ENCODE peak calls at places on chromosomes 16 and 17, in six cellular contexts. P, M, E, Z, X and K are unnamed samples.

GRCh38 chr17:32265896-32266388 is 310 bp downstream of the RHBDL3 start:
- DNase-seq in P (no peak), M (no peak), E (no peak), Z (no peak), X (no peak), K (no peak)

GRCh38 chr16:11133344-11133921 is 122.6 kb downstream of the SOCS1 start:
- DNase-seq in P (peak), M (peak), E (peak), Z (no peak), X (peak), K (no peak)

GRCh38 chr17:33229499-33229898 is 63.6 kb downstream of the ASIC2 start:
- DNase-seq in P (no peak), M (no peak), E (no peak), Z (no peak), X (no peak), K (no peak)

GRCh38 chr16:11245988-11246387 is 10.0 kb downstream of the SOCS1 start:
- DNase-seq in P (no peak), M (no peak), E (no peak), Z (no peak), X (no peak), K (no peak)

GRCh38 chr16:3187798-3188674 is at the start of gene OR1F1:
- DNase-seq in P (no peak), M (no peak), E (peak), Z (no peak), X (no peak), K (peak)

GRCh38 chr17:16938031-16938430 is 33.9 kb downstream of the TNFRSF13B start:
- DNase-seq in P (peak), M (no peak), E (no peak), Z (no peak), X (no peak), K (no peak)

GRCh38 chr17:41382396-41382795 is 290 bp upstream of the KRT34 start:
- DNase-seq in P (no peak), M (no peak), E (no peak), Z (no peak), X (no peak), K (no peak)

GRCh38 chr17:17305282-17305801 is 2.2 kb downstream of the NT5M start:
- DNase-seq in P (no peak), M (no peak), E (no peak), Z (no peak), X (no peak), K (no peak)

GRCh38 chr16:8907096-8907495 is 24.9 kb downstream of the LITAFD start:
- DNase-seq in P (no peak), M (no peak), E (no peak), Z (no peak), X (no peak), K (no peak)

GRCh38 chr16:1309888-1310831 is 724 bp downstream of the UBE2I start:
- DNase-seq in P (peak), M (peak), E (peak), Z (peak), X (peak), K (no peak)

GRCh38 chr16:32116080-32116479 is 137.0 kb upstream of the TP53TG3D start:
- DNase-seq in P (no peak), M (peak), E (no peak), Z (peak), X (peak), K (no peak)

GRCh38 chr17:73955616-73956015 is 247.9 kb upstream of the RPL38 start:
- DNase-seq in P (peak), M (no peak), E (no peak), Z (no peak), X (no peak), K (no peak)

GRCh38 chr16:3460585-3460984 is 17.1 kb downstream of the NAA60 start:
- DNase-seq in P (no peak), M (no peak), E (no peak), Z (no peak), X (no peak), K (no peak)

GRCh38 chr17:18026408-18026776 is 12.6 kb downstream of the ATPAF2 start:
- DNase-seq in P (no peak), M (peak), E (no peak), Z (no peak), X (no peak), K (no peak)

GRCh38 chr16:46690281-46691178 is 1.1 kb downstream of the ORC6 start:
- DNase-seq in P (no peak), M (no peak), E (peak), Z (peak), X (no peak), K (no peak)

GRCh38 chr17:77382356-77382911 is 241.7 kb downstream of the SEC14L1 start:
- DNase-seq in P (no peak), M (no peak), E (no peak), Z (no peak), X (no peak), K (no peak)

GRCh38 chr17:17514993-17515920 is 19.1 kb upstream of the RASD1 start:
- DNase-seq in P (no peak), M (no peak), E (no peak), Z (peak), X (no peak), K (no peak)

GRCh38 chr16:52069866-52070265 is 477.1 kb downstream of the TOX3 start:
- DNase-seq in P (no peak), M (no peak), E (no peak), Z (no peak), X (no peak), K (no peak)

GRCh38 chr16:54284319-54284930 is 2.2 kb downstream of the IRX3 start:
- DNase-seq in P (peak), M (no peak), E (no peak), Z (peak), X (no peak), K (no peak)

GRCh38 chr16:86590501-86591144 is 12.3 kb downstream of the FOXL1 start:
- DNase-seq in P (no peak), M (no peak), E (peak), Z (no peak), X (no peak), K (no peak)

GRCh38 chr17:82432017-82432416 is 13.6 kb upstream of the OGFOD3 start:
- DNase-seq in P (no peak), M (no peak), E (no peak), Z (no peak), X (no peak), K (no peak)

GRCh38 chr16:29804455-29805231 is 1.7 kb upstream of the MAZ start:
- DNase-seq in P (peak), M (peak), E (peak), Z (no peak), X (peak), K (no peak)

GRCh38 chr16:71431991-71432390 is 9.9 kb downstream of the TLE7 start:
- DNase-seq in P (no peak), M (no peak), E (no peak), Z (no peak), X (no peak), K (no peak)

GRCh38 chr16:55470533-55471371 is 8.2 kb upstream of the MMP2 start:
- DNase-seq in P (peak), M (no peak), E (peak), Z (no peak), X (no peak), K (peak)

GRCh38 chr17:1435326-1435725 is 20.7 kb downstream of the CRK start:
- DNase-seq in P (no peak), M (no peak), E (no peak), Z (no peak), X (no peak), K (no peak)

GRCh38 chr17:40303706-40304450 is 5.1 kb upstream of the RARA start:
- DNase-seq in P (no peak), M (no peak), E (peak), Z (no peak), X (no peak), K (no peak)

GRCh38 chr17:64281962-64282752 is 19.1 kb upstream of the TEX2 start:
- DNase-seq in P (peak), M (peak), E (peak), Z (no peak), X (peak), K (peak)

GRCh38 chr17:1067282-1067956 is 70.5 kb downstream of the TIMM22 start:
- DNase-seq in P (peak), M (peak), E (no peak), Z (peak), X (peak), K (no peak)

GRCh38 chr16:80948886-80949502 is 57.7 kb downstream of the CMC2 start:
- DNase-seq in P (no peak), M (peak), E (no peak), Z (no peak), X (peak), K (no peak)

GRCh38 chr17:73030501-73030911 is 62.0 kb downstream of the SLC39A11 start:
- DNase-seq in P (peak), M (no peak), E (no peak), Z (no peak), X (no peak), K (no peak)

GRCh38 chr16:7116734-7117133 is 215.9 kb upstream of the RBFOX1 start:
- DNase-seq in P (no peak), M (no peak), E (no peak), Z (no peak), X (no peak), K (no peak)

GRCh38 chr16:13139661-13140241 is 238.4 kb downstream of the SHISA9 start:
- DNase-seq in P (no peak), M (no peak), E (no peak), Z (no peak), X (no peak), K (no peak)

GRCh38 chr17:16649585-16649984 is 4.1 kb downstream of the ZNF624 start:
- DNase-seq in P (no peak), M (no peak), E (no peak), Z (no peak), X (no peak), K (no peak)

GRCh38 chr17:69547230-69547629 is 132.7 kb downstream of the MAP2K6 start:
- DNase-seq in P (no peak), M (no peak), E (no peak), Z (no peak), X (no peak), K (no peak)

GRCh38 chr16:26816885-26817571 is 249.7 kb upstream of the C16orf82 start:
- DNase-seq in P (no peak), M (no peak), E (peak), Z (no peak), X (no peak), K (no peak)

GRCh38 chr17:59373879-59374495 is 42.5 kb downstream of the YPEL2 start:
- DNase-seq in P (no peak), M (no peak), E (no peak), Z (no peak), X (no peak), K (no peak)

GRCh38 chr17:44708401-44709263 is at the start of gene DBF4B:
- DNase-seq in P (peak), M (peak), E (peak), Z (peak), X (peak), K (peak)

GRCh38 chr17:81332949-81333570 is 38.0 kb upstream of the SLC38A10 start:
- DNase-seq in P (no peak), M (no peak), E (no peak), Z (peak), X (no peak), K (no peak)

GRCh38 chr16:56657555-56658430 is at the start of gene MT1F:
- DNase-seq in P (peak), M (peak), E (no peak), Z (peak), X (peak), K (no peak)
- H3K27ac ChIP-seq in P (peak), M (peak), E (no peak), Z (no peak), X (peak), K (no peak)

GRCh38 chr17:36088559-36089376 is 1.2 kb downstream of the CCL3 start:
- DNase-seq in P (no peak), M (no peak), E (no peak), Z (no peak), X (no peak), K (no peak)

GRCh38 chr17:36089888-36090836 is at the start of gene CCL3:
- DNase-seq in P (no peak), M (no peak), E (no peak), Z (no peak), X (no peak), K (no peak)

GRCh38 chr17:36082062-36082461 is 7.9 kb downstream of the CCL3 start:
- DNase-seq in P (no peak), M (no peak), E (no peak), Z (no peak), X (no peak), K (no peak)

GRCh38 chr17:36085710-36086268 is 4.2 kb downstream of the CCL3 start:
- DNase-seq in P (no peak), M (no peak), E (no peak), Z (no peak), X (no peak), K (no peak)
- H3K27ac ChIP-seq in P (no peak), M (no peak), E (no peak), Z (no peak), X (no peak), K (no peak)

DNA sequence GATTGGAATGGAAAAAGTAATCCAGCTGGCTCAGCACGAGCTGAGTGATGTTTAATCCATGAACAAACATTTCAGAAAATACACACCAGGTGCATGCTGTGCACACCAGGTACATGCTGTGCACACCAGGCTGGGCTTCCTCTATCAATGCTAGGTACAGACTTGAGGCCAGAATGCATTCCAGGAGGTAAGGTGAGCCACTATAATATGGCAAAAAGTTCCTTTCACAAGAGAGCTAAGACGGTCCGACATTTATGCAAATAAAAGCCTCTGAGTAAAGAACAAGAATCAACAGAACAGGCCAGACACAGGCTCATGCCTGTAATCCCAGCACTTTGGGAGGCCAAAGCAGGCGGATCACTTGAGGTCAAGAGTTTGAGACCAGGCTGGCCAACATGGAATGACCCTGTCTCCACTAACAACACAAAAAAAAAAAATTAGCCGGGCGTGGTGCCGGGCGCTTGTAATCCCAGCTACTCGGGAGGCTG is 128.2 kb downstream of the ZNF778 start:
- DNase-seq in P (peak), M (no peak), E (no peak), Z (no peak), X (peak), K (no peak)
- H3K27ac ChIP-seq in P (peak), M (no peak), E (no peak), Z (peak), X (peak), K (no peak)

GRCh38 chr16:14489460-14489859 is 140.6 kb downstream of the PARN start:
- DNase-seq in P (no peak), M (no peak), E (peak), Z (no peak), X (no peak), K (no peak)
- H3K27ac ChIP-seq in P (no peak), M (peak), E (no peak), Z (no peak), X (no peak), K (no peak)

GRCh38 chr17:47264171-47264570 is 10.5 kb downstream of the ITGB3 start:
- DNase-seq in P (no peak), M (no peak), E (no peak), Z (no peak), X (no peak), K (no peak)
- H3K27ac ChIP-seq in P (no peak), M (no peak), E (no peak), Z (no peak), X (no peak), K (no peak)

GRCh38 chr17:38889745-38890409 is 20.0 kb downstream of the LASP1 start:
- DNase-seq in P (no peak), M (no peak), E (no peak), Z (no peak), X (no peak), K (no peak)
- H3K27ac ChIP-seq in P (no peak), M (peak), E (no peak), Z (no peak), X (peak), K (no peak)

GRCh38 chr17:42806249-42806648 is 7.6 kb downstream of the CNTD1 start:
- DNase-seq in P (no peak), M (no peak), E (no peak), Z (no peak), X (no peak), K (no peak)
- H3K27ac ChIP-seq in P (peak), M (no peak), E (no peak), Z (no peak), X (no peak), K (no peak)

GRCh38 chr17:50280801-50281441 is 6.7 kb downstream of the TMEM92 start:
- DNase-seq in P (no peak), M (no peak), E (no peak), Z (no peak), X (no peak), K (no peak)

GRCh38 chr17:50283714-50284432 is 9.6 kb downstream of the TMEM92 start:
- DNase-seq in P (no peak), M (no peak), E (no peak), Z (no peak), X (no peak), K (no peak)

GRCh38 chr17:50283246-50283645 is 9.0 kb downstream of the TMEM92 start:
- DNase-seq in P (no peak), M (no peak), E (no peak), Z (no peak), X (peak), K (no peak)

GRCh38 chr17:50280068-50280467 is 5.8 kb downstream of the TMEM92 start:
- DNase-seq in P (no peak), M (no peak), E (no peak), Z (no peak), X (no peak), K (peak)

GRCh38 chr17:50281739-50282401 is 7.6 kb downstream of the TMEM92 start:
- DNase-seq in P (no peak), M (no peak), E (no peak), Z (no peak), X (no peak), K (no peak)
- H3K27ac ChIP-seq in P (no peak), M (no peak), E (no peak), Z (no peak), X (no peak), K (no peak)

GRCh38 chr16:84368327-84368996 is at the start of gene ATP2C2:
- DNase-seq in P (peak), M (no peak), E (no peak), Z (peak), X (peak), K (no peak)
- H3K27ac ChIP-seq in P (peak), M (no peak), E (no peak), Z (peak), X (peak), K (no peak)

DNA sequence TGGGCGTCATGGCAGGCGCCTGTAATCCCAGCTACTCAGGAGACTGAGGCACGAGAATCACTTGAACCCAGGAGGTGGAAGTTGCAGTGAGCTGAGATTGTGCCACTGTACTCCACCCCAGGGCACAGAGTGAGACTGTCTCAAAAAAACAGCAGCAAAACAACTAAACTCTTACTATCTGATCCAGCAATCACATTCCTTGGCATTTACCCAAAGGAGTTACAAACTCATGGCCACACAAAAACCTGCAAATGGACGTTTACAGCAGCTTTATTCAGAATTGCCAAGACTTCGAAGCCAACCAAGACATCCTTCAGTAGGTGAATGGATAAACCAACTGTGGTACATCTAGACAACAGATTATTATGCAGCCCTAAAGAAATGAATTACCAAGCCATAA is 4.0 kb downstream of the SIAH1 start:
- DNase-seq in P (no peak), M (no peak), E (no peak), Z (no peak), X (no peak), K (no peak)
- H3K27ac ChIP-seq in P (no peak), M (no peak), E (no peak), Z (no peak), X (no peak), K (no peak)